ENCODE peak calls at places on chromosome 20, in nine cellular contexts. P is iPS DF 6.9, Q is right lobe of liver, W is heart left ventricle, B is psoas muscle, E is AG09309, T is foreskin fibroblast, F is heart right ventricle, X is cardiac muscle cell. Y is an unnamed sample.
A peak's percentile ranks its signal among the peaks of the same experiment; 100 is the strongest.

GRCh38 chr20:36575066-36575743 is 1.8 kb downstream of the TGIF2 start:
- DNase-seq in W (peak; percentile 68), B (peak; percentile 33), F (peak; percentile 46), X (peak; percentile 76), P (no peak), E (no peak), Q (peak; percentile 65), T (peak; percentile 62), Y (no peak)

GRCh38 chr20:6212903-6213302 is 90.1 kb upstream of the FERMT1 start:
- DNase-seq in P (no peak), Q (no peak), B (no peak), T (no peak), X (no peak), W (no peak), E (no peak), F (no peak), Y (no peak)

GRCh38 chr20:57772349-57772964 is 62.6 kb upstream of the PMEPA1 start:
- DNase-seq in T (peak; percentile 84), B (no peak), P (peak; percentile 33), F (no peak), Q (no peak), X (peak; percentile 58), W (no peak), E (peak; percentile 44), Y (no peak)

GRCh38 chr20:62631336-62632317 is 10.7 kb upstream of the SLCO4A1 start:
- DNase-seq in P (no peak), X (no peak), E (no peak), F (no peak), W (peak; percentile 26), T (no peak), B (no peak), Q (no peak), Y (no peak)

GRCh38 chr20:48847498-48848205 is 19.9 kb upstream of the PREX1 start:
- DNase-seq in Q (no peak), X (no peak), F (no peak), E (no peak), B (no peak), T (no peak), P (no peak), W (no peak), Y (no peak)

GRCh38 chr20:4443016-4443415 is 278.7 kb upstream of the PRND start:
- DNase-seq in W (no peak), F (no peak), X (no peak), T (no peak), Q (no peak), B (no peak), P (no peak), E (no peak), Y (no peak)

GRCh38 chr20:58372836-58373235 is 16.2 kb upstream of the VAPB start:
- DNase-seq in P (no peak), W (no peak), T (no peak), F (no peak), Q (no peak), X (no peak), E (no peak), B (no peak), Y (no peak)

GRCh38 chr20:34637245-34638185 is 39.4 kb downstream of the PIGU start:
- DNase-seq in E (peak; percentile 66), B (peak; percentile 37), Q (no peak), W (no peak), P (no peak), X (peak; percentile 87), T (peak; percentile 85), F (no peak), Y (peak; percentile 79)

GRCh38 chr20:34922654-34923381 is 32.8 kb downstream of the GSS start:
- DNase-seq in E (peak; percentile 64), T (peak; percentile 92), F (no peak), P (no peak), X (peak; percentile 88), B (no peak), W (no peak), Q (peak; percentile 68), Y (peak; percentile 41)

GRCh38 chr20:25408170-25408547 is 686 bp downstream of the GINS1 start:
- DNase-seq in X (no peak), P (no peak), E (no peak), W (no peak), F (no peak), T (no peak), B (no peak), Q (no peak), Y (no peak)

DNA sequence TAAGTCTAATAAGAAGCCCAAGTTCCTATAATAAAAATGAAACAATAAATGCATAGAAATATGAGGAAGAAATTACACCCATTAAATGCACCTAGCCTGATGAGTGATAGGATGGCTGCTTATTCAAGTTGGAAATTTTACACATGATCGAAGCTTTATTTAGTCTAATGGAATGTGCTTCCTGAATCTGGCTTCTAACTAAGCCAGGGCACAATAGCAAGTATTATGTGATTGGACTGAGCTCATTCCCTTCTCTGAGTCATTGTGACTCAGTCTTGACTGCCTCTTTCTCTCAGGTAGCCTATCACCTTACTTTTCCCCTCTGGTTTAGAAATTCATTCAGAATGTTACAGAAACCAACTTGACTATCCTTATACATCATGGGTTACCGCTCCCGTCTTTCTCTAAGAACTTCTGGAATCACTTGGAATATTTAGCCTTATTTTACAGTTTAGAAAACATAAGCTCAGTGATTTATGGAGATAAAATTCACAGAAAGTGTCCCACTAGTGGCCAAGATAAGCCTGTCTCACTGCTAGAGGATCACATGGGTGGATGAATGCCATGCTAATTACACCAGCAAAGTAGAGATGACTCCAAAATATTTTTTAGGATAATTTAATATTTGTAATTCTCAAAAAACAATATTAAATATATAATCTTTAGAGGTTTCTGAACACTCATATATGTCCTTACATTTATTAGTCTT is 505.3 kb upstream of the JAG1 start:
- DNase-seq in X (peak; percentile 44), W (no peak), Q (no peak), F (no peak), T (peak; percentile 74), E (no peak), P (no peak), B (no peak), Y (no peak)
- H3K4me3 ChIP-seq in X (no peak overlapping the region), W (no peak overlapping the region), Q (no peak overlapping the region), F (no peak overlapping the region), T (no peak overlapping the region), E (no peak overlapping the region), P (no peak overlapping the region), B (no peak overlapping the region), Y (no peak overlapping the region)

GRCh38 chr20:51752343-51752951 is 15.7 kb downstream of the ATP9A start:
- DNase-seq in P (no peak), B (no peak), W (no peak), T (peak; percentile 86), Q (no peak), X (peak; percentile 77), E (peak; percentile 86), F (no peak), Y (no peak)
- H3K4me3 ChIP-seq in P (no peak overlapping the region), B (no peak overlapping the region), W (no peak overlapping the region), T (no peak overlapping the region), Q (no peak overlapping the region), X (no peak overlapping the region), E (peak overlapping the region; percentile 10), F (no peak overlapping the region), Y (no peak overlapping the region)

GRCh38 chr20:23039885-23040508 is 4.9 kb downstream of the SSTR4 start:
- DNase-seq in F (no peak), Q (no peak), T (no peak), E (no peak), W (no peak), B (no peak), X (no peak), P (no peak), Y (no peak)

GRCh38 chr20:23042270-23042669 is 7.2 kb downstream of the SSTR4 start:
- DNase-seq in Q (no peak), F (no peak), P (no peak), X (no peak), B (no peak), W (no peak), T (no peak), E (no peak), Y (no peak)

GRCh38 chr20:23036371-23036770 is 1.3 kb downstream of the SSTR4 start:
- DNase-seq in F (no peak), W (no peak), B (no peak), P (no peak), X (no peak), E (no peak), T (no peak), Q (no peak), Y (no peak)

GRCh38 chr20:23037017-23037481 is 1.9 kb downstream of the SSTR4 start:
- DNase-seq in B (no peak), E (no peak), F (no peak), X (no peak), P (no peak), Q (no peak), W (no peak), T (no peak), Y (no peak)

GRCh38 chr20:23039136-23039875 is 4.2 kb downstream of the SSTR4 start:
- DNase-seq in P (no peak), E (no peak), T (no peak), Q (no peak), B (no peak), X (no peak), W (no peak), F (no peak), Y (no peak)
- H3K4me3 ChIP-seq in P (no peak overlapping the region), E (no peak overlapping the region), T (no peak overlapping the region), Q (no peak overlapping the region), B (no peak overlapping the region), X (no peak overlapping the region), W (no peak overlapping the region), F (no peak overlapping the region), Y (no peak overlapping the region)

GRCh38 chr20:60086936-60087562 is 128.8 kb downstream of the CDH26 start:
- DNase-seq in T (peak; percentile 14), E (no peak), W (no peak), X (no peak), P (no peak), Q (no peak), B (no peak), F (no peak), Y (no peak)
- H3K4me3 ChIP-seq in T (no peak overlapping the region), E (no peak overlapping the region), W (peak overlapping the region; percentile 27), X (no peak overlapping the region), P (no peak overlapping the region), Q (no peak overlapping the region), B (peak overlapping the region; percentile 59), F (peak overlapping the region; percentile 38), Y (peak overlapping the region; percentile 5)

GRCh38 chr20:32031007-32031958 is 20.8 kb upstream of the HCK start:
- DNase-seq in T (peak; percentile 88), B (peak; percentile 77), X (peak; percentile 88), P (peak; percentile 88), F (peak; percentile 80), Q (peak; percentile 85), W (peak; percentile 88), E (peak; percentile 37), Y (peak; percentile 11)
- H3K4me3 ChIP-seq in T (peak overlapping the region; percentile 25), B (peak overlapping the region; percentile 50), X (peak overlapping the region; percentile 14), P (no peak overlapping the region), F (peak overlapping the region; percentile 26), Q (no peak overlapping the region), W (peak overlapping the region; percentile 2), E (peak overlapping the region; percentile 22), Y (peak overlapping the region; percentile 33)

DNA sequence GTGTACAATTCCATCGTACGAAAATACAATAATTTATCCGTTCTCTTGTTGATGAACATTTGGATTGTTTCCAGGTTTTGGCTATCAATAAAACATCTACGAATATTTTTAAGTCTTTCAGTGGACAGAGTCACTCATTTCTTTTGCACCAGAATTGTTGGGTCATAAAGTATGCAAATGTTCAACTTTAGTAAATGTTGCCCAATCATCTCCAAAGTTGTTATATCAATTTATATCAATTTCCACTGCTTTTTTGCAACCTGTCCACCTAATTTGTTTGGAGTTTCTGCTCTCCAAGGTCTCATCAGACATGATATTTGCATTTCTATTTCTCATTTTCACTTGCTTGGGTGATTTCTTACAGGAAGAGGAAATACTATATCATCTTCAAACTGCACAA is 10.5 kb downstream of the TMEM239 start:
- DNase-seq in E (no peak), F (no peak), P (no peak), B (no peak), W (no peak), T (no peak), Q (no peak), X (no peak), Y (no peak)
- H3K4me3 ChIP-seq in E (no peak overlapping the region), F (no peak overlapping the region), P (no peak overlapping the region), B (no peak overlapping the region), W (no peak overlapping the region), T (no peak overlapping the region), Q (no peak overlapping the region), X (no peak overlapping the region), Y (no peak overlapping the region)